ENCODE peak calls at places on chromosomes 12 and 14, in nine cellular contexts. R, N, J, T, M, W, E, S and Q are unnamed samples.

GRCh38 chr14:92466068-92466458 is 47.5 kb upstream of the RIN3 start:
- DNase-seq in R (no peak), N (no peak), J (no peak), T (no peak), M (no peak), W (no peak), E (no peak), S (no peak), Q (no peak)

GRCh38 chr14:64995291-64995690 is 8.6 kb downstream of the FNTB start:
- DNase-seq in R (no peak), N (no peak), J (no peak), T (no peak), M (no peak), W (no peak), E (no peak), S (no peak), Q (no peak)

GRCh38 chr12:120759591-120760348 is 34.1 kb downstream of the ACADS start:
- DNase-seq in R (no peak), N (no peak), J (no peak), T (no peak), M (no peak), W (no peak), E (no peak), S (no peak), Q (no peak)

GRCh38 chr12:131425468-131425867 is 285.4 kb upstream of the SFSWAP start:
- DNase-seq in R (no peak), N (no peak), J (no peak), T (no peak), M (no peak), W (no peak), E (no peak), S (no peak), Q (no peak)

GRCh38 chr14:75067212-75067611 is 2.2 kb upstream of the ZC2HC1C start:
- DNase-seq in R (no peak), N (no peak), J (no peak), T (no peak), M (no peak), W (no peak), E (no peak), S (no peak), Q (no peak)

GRCh38 chr12:49347307-49348237 is 884 bp downstream of the DNAJC22 start:
- DNase-seq in R (peak; percentile 92), N (no peak), J (peak; percentile 69), T (peak; percentile 51), M (peak; percentile 83), W (peak; percentile 91), E (no peak), S (peak; percentile 91), Q (no peak)

GRCh38 chr14:93804654-93805053 is 16.4 kb upstream of the PRIMA1 start:
- DNase-seq in R (peak; percentile 39), N (no peak), J (no peak), T (no peak), M (peak; percentile 74), W (no peak), E (no peak), S (no peak), Q (no peak)

GRCh38 chr14:76688373-76688671 is 72.9 kb upstream of the VASH1 start:
- DNase-seq in R (no peak), N (no peak), J (no peak), T (no peak), M (no peak), W (no peak), E (no peak), S (no peak), Q (peak; percentile 14)

GRCh38 chr14:93945070-93945399 is 17.9 kb downstream of the FAM181A start:
- DNase-seq in R (no peak), N (no peak), J (no peak), T (no peak), M (no peak), W (no peak), E (no peak), S (no peak), Q (no peak)

GRCh38 chr14:101449114-101449513 is 112.2 kb upstream of the DIO3 start:
- DNase-seq in R (no peak), N (no peak), J (no peak), T (no peak), M (no peak), W (no peak), E (no peak), S (no peak), Q (no peak)

GRCh38 chr12:120007272-120007671 is 18.2 kb downstream of the BICDL1 start:
- DNase-seq in R (no peak), N (no peak), J (no peak), T (no peak), M (no peak), W (peak; percentile 15), E (no peak), S (no peak), Q (no peak)

GRCh38 chr14:62126885-62127478 is 364.8 kb downstream of the SNAPC1 start:
- DNase-seq in R (peak; percentile 10), N (no peak), J (peak; percentile 75), T (no peak), M (peak; percentile 80), W (no peak), E (no peak), S (no peak), Q (no peak)

GRCh38 chr12:119578112-119578511 is 15.5 kb upstream of the TMEM233 start:
- DNase-seq in R (no peak), N (no peak), J (no peak), T (no peak), M (no peak), W (no peak), E (no peak), S (no peak), Q (no peak)

GRCh38 chr12:115135800-115136211 is 451.8 kb upstream of the TBX3 start:
- DNase-seq in R (no peak), N (no peak), J (no peak), T (peak; percentile 76), M (no peak), W (peak; percentile 23), E (no peak), S (no peak), Q (no peak)

GRCh38 chr12:133061954-133062353 is 18.8 kb upstream of the ZNF140 start:
- DNase-seq in R (no peak), N (no peak), J (no peak), T (no peak), M (no peak), W (no peak), E (no peak), S (no peak), Q (no peak)

GRCh38 chr14:32259368-32260013 is 56.4 kb upstream of the RNU6-8 start:
- DNase-seq in R (peak; percentile 28), N (peak; percentile 66), J (peak; percentile 56), T (no peak), M (peak; percentile 34), W (no peak), E (no peak), S (no peak), Q (no peak)

GRCh38 chr14:27123162-27123561 is 525.3 kb upstream of the NOVA1 start:
- DNase-seq in R (no peak), N (no peak), J (no peak), T (no peak), M (no peak), W (no peak), E (no peak), S (no peak), Q (no peak)
- TF ChIP-seq POLR2AphosphoS5 in R (no peak), N (no peak), J (no peak), T (no peak), M (no peak), W (no peak), E (no peak), S (no peak), Q (no peak)

DNA sequence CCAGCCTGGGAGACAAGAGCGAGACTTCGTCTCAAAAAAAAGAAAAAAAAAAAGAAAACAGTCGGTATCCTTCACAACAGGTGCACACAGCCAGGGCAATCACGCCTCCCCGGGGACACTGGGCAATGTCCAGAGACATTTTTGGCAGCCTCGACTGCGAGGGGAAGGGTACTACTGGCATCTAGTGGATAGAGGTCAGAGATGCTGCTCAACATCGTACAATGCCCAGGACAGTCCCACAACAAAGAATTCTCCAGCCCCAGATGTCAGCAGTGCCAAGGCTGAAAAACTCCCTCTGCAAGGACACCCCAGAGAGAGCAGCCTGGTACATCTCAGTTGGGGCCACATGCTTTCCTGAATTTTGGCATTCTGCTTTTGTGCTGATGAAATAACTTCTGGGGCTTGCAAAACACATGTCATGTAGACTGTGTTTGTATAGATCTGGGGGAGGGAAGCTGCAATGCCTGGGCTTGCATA is 21.5 kb downstream of the ALDH2 start:
- DNase-seq in R (no peak), N (no peak), J (no peak), T (no peak), M (peak; percentile 36), W (no peak), E (no peak), S (peak; percentile 54), Q (no peak)
- H3K27ac ChIP-seq in R (no peak overlapping the region), N (no peak overlapping the region), J (no peak overlapping the region), T (no peak overlapping the region), M (no peak overlapping the region), W (peak overlapping the region; percentile 7), E (no peak overlapping the region), S (peak overlapping the region; percentile 19), Q (peak overlapping the region; percentile 10)

DNA sequence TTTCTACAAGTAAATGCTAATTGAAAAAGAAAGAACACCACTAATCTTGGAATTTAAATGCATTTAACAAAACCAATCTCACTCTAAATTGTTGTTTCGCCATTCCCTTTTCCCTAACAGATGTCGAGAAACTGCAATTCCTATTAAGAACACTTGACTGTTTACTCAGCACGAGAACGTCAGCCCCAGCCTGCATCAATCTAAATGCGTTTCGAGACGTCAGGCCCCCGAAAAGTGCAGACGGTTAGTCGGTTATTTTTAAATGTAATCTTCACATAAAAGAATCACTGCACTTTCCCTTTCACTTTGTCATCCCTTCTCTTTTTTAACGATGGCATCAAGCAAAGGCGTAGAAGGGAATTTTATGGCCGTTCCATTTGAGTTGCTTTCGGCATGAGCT is 837.6 kb downstream of the VRK1 start:
- DNase-seq in R (no peak), N (no peak), J (no peak), T (no peak), M (peak; percentile 69), W (no peak), E (no peak), S (no peak), Q (no peak)
- H3K4me3 ChIP-seq in R (no peak overlapping the region), N (no peak overlapping the region), J (no peak overlapping the region), T (peak overlapping the region; percentile 3), M (no peak overlapping the region), W (peak overlapping the region; percentile 4), E (no peak overlapping the region), S (peak overlapping the region; percentile 17), Q (peak overlapping the region; percentile 29)

GRCh38 chr12:65823481-65824313 is 586 bp upstream of the HMGA2 start:
- DNase-seq in R (no peak), N (no peak), J (peak; percentile 60), T (peak; percentile 6), M (peak; percentile 89), W (peak; percentile 73), E (no peak), S (peak; percentile 70), Q (no peak)

GRCh38 chr12:65825323-65825572 is 965 bp downstream of the HMGA2 start:
- DNase-seq in R (no peak), N (no peak), J (no peak), T (no peak), M (no peak), W (no peak), E (no peak), S (no peak), Q (no peak)

GRCh38 chr12:65821336-65821735 is 2.9 kb upstream of the HMGA2 start:
- DNase-seq in R (no peak), N (no peak), J (no peak), T (no peak), M (no peak), W (no peak), E (no peak), S (no peak), Q (no peak)

GRCh38 chr12:65824314-65824563 is at the start of gene HMGA2:
- DNase-seq in R (no peak), N (no peak), J (peak; percentile 83), T (no peak), M (no peak), W (no peak), E (no peak), S (no peak), Q (no peak)

GRCh38 chr12:65822732-65823480 is 1.4 kb upstream of the HMGA2 start:
- DNase-seq in R (no peak), N (no peak), J (peak; percentile 57), T (no peak), M (peak; percentile 89), W (peak; percentile 60), E (peak; percentile 75), S (peak; percentile 38), Q (no peak)
- TF ChIP-seq POLR2AphosphoS5 in R (no peak), N (no peak), J (no peak), T (no peak), M (peak; percentile 64), W (no peak), E (peak; percentile 24), S (no peak), Q (no peak)